ENCODE peak calls at places on chromosomes 12 and 14, in ten cellular contexts. U, A, R, S, O, Z, D, K, J and L are unnamed samples.

GRCh38 chr14:21825147-21825743 is 151.6 kb upstream of the OR4E1 start:
- DNase-seq in U (peak; percentile 62), A (no peak), R (peak; percentile 59), S (peak; percentile 5), O (no peak), Z (no peak), D (peak; percentile 4), K (no peak), J (no peak), L (peak; percentile 82)

GRCh38 chr12:122571821-122572220 is 44.8 kb downstream of the KNTC1 start:
- DNase-seq in U (no peak), A (no peak), R (no peak), S (no peak), O (no peak), Z (no peak), D (no peak), K (no peak), J (no peak), L (no peak)

GRCh38 chr12:98793121-98793520 is 148.0 kb downstream of the APAF1 start:
- DNase-seq in U (no peak), A (no peak), R (no peak), S (no peak), O (no peak), Z (no peak), D (no peak), K (no peak), J (no peak), L (no peak)

GRCh38 chr12:104232609-104233280 is 17.2 kb downstream of the TXNRD1 start:
- DNase-seq in U (no peak), A (no peak), R (no peak), S (no peak), O (no peak), Z (no peak), D (no peak), K (no peak), J (no peak), L (no peak)

GRCh38 chr14:76884853-76885276 is 58.7 kb downstream of the LRRC74A start:
- DNase-seq in U (no peak), A (no peak), R (no peak), S (no peak), O (no peak), Z (no peak), D (no peak), K (peak; percentile 74), J (no peak), L (no peak)

GRCh38 chr12:34215213-34215892 is 193.1 kb downstream of the ALG10 start:
- DNase-seq in U (no peak), A (no peak), R (no peak), S (no peak), O (no peak), Z (no peak), D (no peak), K (no peak), J (no peak), L (no peak)

GRCh38 chr14:100369019-100369418 is 45.9 kb downstream of the SLC25A47 start:
- DNase-seq in U (no peak), A (no peak), R (no peak), S (no peak), O (no peak), Z (no peak), D (no peak), K (no peak), J (no peak), L (no peak)

GRCh38 chr12:93002278-93003054 is 73.4 kb upstream of the EEA1 start:
- DNase-seq in U (no peak), A (no peak), R (no peak), S (no peak), O (no peak), Z (peak; percentile 59), D (peak; percentile 92), K (no peak), J (no peak), L (no peak)

GRCh38 chr12:117450186-117450585 is 88.8 kb upstream of the NOS1 start:
- DNase-seq in U (no peak), A (no peak), R (no peak), S (no peak), O (no peak), Z (no peak), D (no peak), K (no peak), J (no peak), L (no peak)

GRCh38 chr14:70152704-70153103 is 36.0 kb downstream of the SLC8A3 start:
- DNase-seq in U (no peak), A (no peak), R (no peak), S (no peak), O (no peak), Z (no peak), D (no peak), K (no peak), J (no peak), L (no peak)

GRCh38 chr12:68636268-68636667 is 25.6 kb downstream of the RAP1B start:
- DNase-seq in U (no peak), A (no peak), R (peak; percentile 53), S (no peak), O (no peak), Z (no peak), D (peak; percentile 80), K (no peak), J (no peak), L (no peak)

GRCh38 chr14:67411820-67412421 is at the start of gene PLEK2:
- DNase-seq in U (no peak), A (no peak), R (peak; percentile 53), S (no peak), O (no peak), Z (peak; percentile 42), D (no peak), K (peak; percentile 24), J (no peak), L (peak; percentile 89)

GRCh38 chr12:12887471-12887870 is 3.9 kb upstream of the GPRC5A start:
- DNase-seq in U (no peak), A (no peak), R (peak; percentile 31), S (no peak), O (no peak), Z (no peak), D (no peak), K (no peak), J (no peak), L (no peak)

GRCh38 chr12:82225871-82226270 is 132.3 kb downstream of the CCDC59 start:
- DNase-seq in U (no peak), A (no peak), R (no peak), S (no peak), O (no peak), Z (no peak), D (no peak), K (no peak), J (no peak), L (no peak)

GRCh38 chr12:12976366-12976765 is 23.7 kb downstream of the HEBP1 start:
- DNase-seq in U (no peak), A (no peak), R (peak; percentile 81), S (peak; percentile 58), O (no peak), Z (peak; percentile 54), D (peak; percentile 96), K (no peak), J (peak; percentile 26), L (no peak)

GRCh38 chr14:23605931-23606585 is 27.5 kb upstream of the JPH4 start:
- DNase-seq in U (no peak), A (no peak), R (no peak), S (no peak), O (no peak), Z (no peak), D (peak; percentile 12), K (no peak), J (no peak), L (no peak)
- TF ChIP-seq POLR2A in U (no peak), A (peak; percentile 58), R (no peak), S (no peak), O (no peak), Z (no peak), D (no peak), K (no peak), J (no peak), L (no peak)

DNA sequence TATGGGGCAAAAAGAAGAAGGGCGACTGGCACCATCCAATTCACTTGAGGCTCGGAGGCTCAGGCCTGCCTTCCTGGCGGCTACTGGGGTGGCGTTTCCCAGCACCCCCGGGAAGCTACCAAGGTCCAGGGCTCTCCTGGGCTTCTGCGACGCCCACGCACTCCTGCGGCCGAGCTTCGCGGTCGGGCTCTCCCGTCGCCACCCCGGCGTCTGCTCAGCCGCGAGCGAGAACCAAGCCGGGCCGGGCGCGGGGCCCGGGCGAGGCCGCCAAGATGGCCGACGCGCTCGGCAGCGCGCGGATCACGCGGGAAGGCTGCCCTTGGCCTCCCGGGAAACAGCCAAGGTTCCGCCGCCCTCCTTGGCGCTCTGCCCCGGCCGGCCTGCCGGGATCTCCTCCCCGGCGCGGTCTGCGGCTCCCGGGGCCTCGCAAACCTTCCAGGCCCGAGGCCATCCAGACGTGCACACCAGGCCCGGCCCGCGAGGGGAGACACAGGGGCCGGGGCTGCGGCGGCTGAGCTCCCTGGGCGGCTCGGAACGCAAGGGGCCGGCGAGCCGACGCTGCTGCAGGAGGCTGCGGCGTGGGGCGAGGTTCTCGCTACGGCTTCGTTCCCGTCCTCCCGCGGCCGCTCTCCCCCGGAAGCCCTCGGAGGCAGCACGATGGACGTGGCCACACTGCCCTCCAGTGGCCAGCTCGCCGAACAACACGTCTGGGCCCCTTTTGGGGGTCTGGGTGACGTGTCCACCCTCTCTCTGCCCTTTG is 23.5 kb upstream of the ZFP36L1 start:
- DNase-seq in U (peak; percentile 91), A (peak; percentile 92), R (peak; percentile 92), S (peak; percentile 76), O (peak; percentile 81), Z (peak; percentile 83), D (peak; percentile 86), K (peak; percentile 92), J (peak; percentile 85), L (peak; percentile 95)
- TF ChIP-seq POLR2A in U (peak; percentile 60), A (peak; percentile 64), R (peak; percentile 48), S (no peak), O (peak; percentile 51), Z (no peak), D (peak; percentile 16), K (peak; percentile 51), J (peak; percentile 14), L (peak; percentile 71)

DNA sequence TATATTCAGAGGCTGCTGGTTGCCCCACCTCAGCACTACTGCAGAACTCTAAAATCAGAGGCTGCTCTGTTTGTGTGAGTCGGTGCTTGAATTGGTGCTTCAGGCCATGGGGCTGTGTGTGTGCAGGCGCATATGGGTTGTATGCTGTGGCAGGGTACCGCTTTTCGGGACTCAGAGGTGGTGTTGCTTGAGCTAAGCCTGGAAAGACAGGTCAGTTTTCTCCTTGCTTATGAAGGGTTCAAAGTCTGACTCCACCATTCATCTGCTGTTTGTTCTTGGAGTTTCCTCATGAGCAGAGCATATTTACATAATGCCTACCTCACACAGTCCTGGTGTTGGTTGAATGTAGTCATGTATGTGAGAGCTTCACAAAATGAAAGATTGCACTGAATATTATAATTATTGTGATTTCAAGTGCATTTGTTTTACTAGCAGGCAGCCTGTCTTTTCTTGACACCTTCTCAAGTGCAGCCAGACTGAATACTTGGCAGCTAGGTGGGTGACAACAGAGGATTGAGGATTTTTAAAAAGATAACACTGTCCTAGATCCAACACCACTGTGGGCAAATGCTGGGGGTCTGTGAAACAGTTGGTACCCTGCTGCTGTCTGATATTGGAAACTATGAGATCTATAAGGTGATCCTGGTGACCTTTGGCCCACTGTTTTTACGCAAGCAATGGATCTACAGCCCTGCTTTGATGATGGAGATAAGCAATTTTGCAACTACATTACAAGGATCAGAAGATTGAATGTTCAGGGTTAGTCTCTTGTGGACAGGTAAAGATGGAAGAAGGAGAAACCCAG is 1.0 kb upstream of the ANG start:
- DNase-seq in U (no peak), A (no peak), R (peak; percentile 76), S (no peak), O (no peak), Z (no peak), D (no peak), K (no peak), J (no peak), L (no peak)
- TF ChIP-seq POLR2A in U (no peak), A (no peak), R (no peak), S (no peak), O (no peak), Z (no peak), D (no peak), K (no peak), J (no peak), L (no peak)

GRCh38 chr12:43758247-43758727 is 303 bp downstream of the PUS7L start:
- DNase-seq in U (peak; percentile 56), A (peak; percentile 11), R (no peak), S (peak; percentile 22), O (no peak), Z (no peak), D (peak; percentile 38), K (no peak), J (no peak), L (no peak)
- TF ChIP-seq POLR2A in U (peak; percentile 82), A (no peak), R (no peak), S (no peak), O (no peak), Z (no peak), D (no peak), K (no peak), J (no peak), L (no peak)